ENCODE peak calls at places on chromosomes 11 and 22, in nine cellular contexts. A is HCT116; G is substantia nigra; Q is LoVo; U is posterior vena cava; B is amniotic stem cell; J is HFF-Myc; O is stimulated activated naive B cell treated with anti-CD40 and anti-IgM and Interleukin-4, amounts not matched to agents 10 μg/mL and 1 μg/mL and 100 μg/mL, for 72 hours; M is kidney tubule cell. X is an unnamed sample.

GRCh38 chr22:36762687-36763260 is 13.1 kb downstream of the IFT27 start:
- DNase-seq in U (no peak), M (no peak), O (no peak), J (no peak), Q (no peak), B (no peak), A (no peak), G (no peak), X (no peak)

GRCh38 chr11:113587318-113587739 is 112.1 kb upstream of the DRD2 start:
- DNase-seq in Q (no peak), M (peak), U (no peak), G (no peak), A (no peak), B (no peak), J (no peak), O (no peak), X (no peak)

GRCh38 chr11:70833554-70833953 is 418.8 kb downstream of the SHANK2 start:
- DNase-seq in B (no peak), Q (no peak), J (no peak), G (no peak), U (no peak), A (no peak), M (no peak), O (no peak), X (no peak)

GRCh38 chr11:6321961-6322362 is 1.7 kb upstream of the CAVIN3 start:
- DNase-seq in M (peak), Q (no peak), G (no peak), O (no peak), U (no peak), B (no peak), A (peak), J (no peak), X (peak)

GRCh38 chr22:42697542-42698013 is 23.1 kb downstream of the A4GALT start:
- DNase-seq in A (peak), O (no peak), G (no peak), Q (peak), M (peak), J (peak), B (no peak), U (peak), X (peak)

GRCh38 chr11:121494355-121495099 is 41.8 kb upstream of the SORL1-AS1 start:
- DNase-seq in M (no peak), B (no peak), A (no peak), J (no peak), Q (no peak), G (no peak), O (peak), U (no peak), X (no peak)

GRCh38 chr11:118198370-118198769 is 21.9 kb upstream of the SCN2B start:
- DNase-seq in J (no peak), M (peak), G (peak), A (peak), O (peak), Q (peak), U (peak), B (peak), X (no peak)

GRCh38 chr11:12636871-12637410 is 37.3 kb upstream of the TEAD1 start:
- DNase-seq in M (no peak), O (no peak), U (no peak), Q (no peak), B (no peak), J (no peak), A (no peak), G (no peak), X (no peak)

GRCh38 chr11:85800595-85801342 is 10.2 kb downstream of the SYTL2 start:
- DNase-seq in J (no peak), B (no peak), G (no peak), O (no peak), A (no peak), U (no peak), Q (no peak), M (no peak), X (no peak)

GRCh38 chr11:113045146-113045545 is 83.9 kb downstream of the NCAM1 start:
- DNase-seq in B (no peak), Q (no peak), M (no peak), G (no peak), A (no peak), J (no peak), O (no peak), U (no peak), X (no peak)

GRCh38 chr22:39151329-39151975 is 1.0 kb downstream of the CBX7 start:
- DNase-seq in B (no peak), U (peak), O (no peak), G (no peak), A (no peak), J (no peak), Q (no peak), M (no peak), X (no peak)

GRCh38 chr11:122108192-122108799 is 7.7 kb downstream of the BLID start:
- DNase-seq in A (peak), U (no peak), J (no peak), B (no peak), Q (no peak), O (no peak), G (peak), M (peak), X (peak)

GRCh38 chr11:65420506-65421203 is 1.9 kb upstream of the NEAT1 start:
- DNase-seq in B (no peak), U (no peak), J (no peak), Q (no peak), M (no peak), A (no peak), O (no peak), G (no peak), X (no peak)

GRCh38 chr11:62018978-62019664 is 51.7 kb upstream of the FTH1 start:
- DNase-seq in G (no peak), U (peak), B (no peak), M (no peak), A (no peak), Q (no peak), J (no peak), O (no peak), X (no peak)

GRCh38 chr22:39478461-39478860 is 21.6 kb downstream of the MGAT3 start:
- DNase-seq in U (no peak), B (no peak), Q (peak), M (peak), O (no peak), J (no peak), G (no peak), A (no peak), X (peak)